ENCODE peak calls at places on chromosomes 3 and 15, in nine cellular contexts. One of them, this sample, is unnamed.

GRCh38 chr15:98893407-98893806 is 114.2 kb downstream of the PGPEP1L start:
- DNase-seq in CD8-positive, alpha-beta T cell: no peak
- DNase-seq in caudate nucleus: no peak
- DNase-seq in GM13977: no peak
- DNase-seq in NCI-H2029 treated with DMSO at 0.1 percent for 48 hours: no peak
- DNase-seq in Right ventricle myocardium inferior: no peak
- DNase-seq in astrocyte of the spinal cord: no peak
- DNase-seq in fibroblast of lung: peak
- DNase-seq in stimulated activated CD4-positive, alpha-beta T cell treated with anti-CD3 and anti-CD28 coated beads, Interleukin-15, amount 100 ng/mL, for 1 hour: no peak
- DNase-seq in this sample: no peak

GRCh38 chr15:81171286-81171685 is 25.4 kb upstream of the IL16 start:
- DNase-seq in CD8-positive, alpha-beta T cell: no peak
- DNase-seq in caudate nucleus: no peak
- DNase-seq in GM13977: no peak
- DNase-seq in NCI-H2029 treated with DMSO at 0.1 percent for 48 hours: no peak
- DNase-seq in Right ventricle myocardium inferior: no peak
- DNase-seq in astrocyte of the spinal cord: no peak
- DNase-seq in fibroblast of lung: no peak
- DNase-seq in stimulated activated CD4-positive, alpha-beta T cell treated with anti-CD3 and anti-CD28 coated beads, Interleukin-15, amount 100 ng/mL, for 1 hour: no peak
- DNase-seq in this sample: no peak

GRCh38 chr3:58434990-58435389 is 1.4 kb upstream of the PDHB start:
- DNase-seq in CD8-positive, alpha-beta T cell: no peak
- DNase-seq in caudate nucleus: no peak
- DNase-seq in GM13977: no peak
- DNase-seq in NCI-H2029 treated with DMSO at 0.1 percent for 48 hours: no peak
- DNase-seq in Right ventricle myocardium inferior: no peak
- DNase-seq in astrocyte of the spinal cord: peak
- DNase-seq in fibroblast of lung: peak
- DNase-seq in stimulated activated CD4-positive, alpha-beta T cell treated with anti-CD3 and anti-CD28 coated beads, Interleukin-15, amount 100 ng/mL, for 1 hour: no peak
- DNase-seq in this sample: no peak

GRCh38 chr3:15404767-15405166 is 22.6 kb downstream of the METTL6 start:
- DNase-seq in CD8-positive, alpha-beta T cell: no peak
- DNase-seq in caudate nucleus: no peak
- DNase-seq in GM13977: no peak
- DNase-seq in NCI-H2029 treated with DMSO at 0.1 percent for 48 hours: no peak
- DNase-seq in Right ventricle myocardium inferior: no peak
- DNase-seq in astrocyte of the spinal cord: no peak
- DNase-seq in fibroblast of lung: no peak
- DNase-seq in stimulated activated CD4-positive, alpha-beta T cell treated with anti-CD3 and anti-CD28 coated beads, Interleukin-15, amount 100 ng/mL, for 1 hour: no peak
- DNase-seq in this sample: no peak

GRCh38 chr3:42701371-42702065 is 1.1 kb downstream of the HHATL start:
- DNase-seq in CD8-positive, alpha-beta T cell: peak
- DNase-seq in caudate nucleus: peak
- DNase-seq in GM13977: peak
- DNase-seq in NCI-H2029 treated with DMSO at 0.1 percent for 48 hours: no peak
- DNase-seq in Right ventricle myocardium inferior: peak
- DNase-seq in astrocyte of the spinal cord: no peak
- DNase-seq in fibroblast of lung: peak
- DNase-seq in stimulated activated CD4-positive, alpha-beta T cell treated with anti-CD3 and anti-CD28 coated beads, Interleukin-15, amount 100 ng/mL, for 1 hour: peak
- DNase-seq in this sample: no peak

GRCh38 chr15:41169784-41170183 is 53.7 kb upstream of the INO80 start:
- DNase-seq in CD8-positive, alpha-beta T cell: no peak
- DNase-seq in caudate nucleus: no peak
- DNase-seq in GM13977: no peak
- DNase-seq in NCI-H2029 treated with DMSO at 0.1 percent for 48 hours: no peak
- DNase-seq in Right ventricle myocardium inferior: no peak
- DNase-seq in astrocyte of the spinal cord: no peak
- DNase-seq in fibroblast of lung: no peak
- DNase-seq in stimulated activated CD4-positive, alpha-beta T cell treated with anti-CD3 and anti-CD28 coated beads, Interleukin-15, amount 100 ng/mL, for 1 hour: no peak
- DNase-seq in this sample: no peak

GRCh38 chr15:99440551-99441426 is 125.0 kb upstream of the MEF2A start:
- DNase-seq in CD8-positive, alpha-beta T cell: no peak
- DNase-seq in caudate nucleus: no peak
- DNase-seq in GM13977: no peak
- DNase-seq in NCI-H2029 treated with DMSO at 0.1 percent for 48 hours: no peak
- DNase-seq in Right ventricle myocardium inferior: peak
- DNase-seq in astrocyte of the spinal cord: no peak
- DNase-seq in fibroblast of lung: no peak
- DNase-seq in stimulated activated CD4-positive, alpha-beta T cell treated with anti-CD3 and anti-CD28 coated beads, Interleukin-15, amount 100 ng/mL, for 1 hour: no peak
- DNase-seq in this sample: no peak

GRCh38 chr15:98889930-98890695 is 117.5 kb downstream of the PGPEP1L start:
- DNase-seq in CD8-positive, alpha-beta T cell: no peak
- DNase-seq in caudate nucleus: no peak
- DNase-seq in GM13977: no peak
- DNase-seq in NCI-H2029 treated with DMSO at 0.1 percent for 48 hours: no peak
- DNase-seq in Right ventricle myocardium inferior: no peak
- DNase-seq in astrocyte of the spinal cord: peak
- DNase-seq in fibroblast of lung: peak
- DNase-seq in stimulated activated CD4-positive, alpha-beta T cell treated with anti-CD3 and anti-CD28 coated beads, Interleukin-15, amount 100 ng/mL, for 1 hour: no peak
- DNase-seq in this sample: no peak

GRCh38 chr3:135147657-135148056 is 352.6 kb downstream of the EPHB1 start:
- DNase-seq in CD8-positive, alpha-beta T cell: no peak
- DNase-seq in caudate nucleus: no peak
- DNase-seq in GM13977: no peak
- DNase-seq in NCI-H2029 treated with DMSO at 0.1 percent for 48 hours: no peak
- DNase-seq in Right ventricle myocardium inferior: no peak
- DNase-seq in astrocyte of the spinal cord: no peak
- DNase-seq in fibroblast of lung: no peak
- DNase-seq in stimulated activated CD4-positive, alpha-beta T cell treated with anti-CD3 and anti-CD28 coated beads, Interleukin-15, amount 100 ng/mL, for 1 hour: no peak
- DNase-seq in this sample: no peak

GRCh38 chr3:178244653-178245384 is 291.4 kb upstream of the KCNMB2 start:
- DNase-seq in CD8-positive, alpha-beta T cell: no peak
- DNase-seq in caudate nucleus: no peak
- DNase-seq in GM13977: no peak
- DNase-seq in NCI-H2029 treated with DMSO at 0.1 percent for 48 hours: no peak
- DNase-seq in Right ventricle myocardium inferior: no peak
- DNase-seq in astrocyte of the spinal cord: no peak
- DNase-seq in fibroblast of lung: no peak
- DNase-seq in stimulated activated CD4-positive, alpha-beta T cell treated with anti-CD3 and anti-CD28 coated beads, Interleukin-15, amount 100 ng/mL, for 1 hour: no peak
- DNase-seq in this sample: no peak

GRCh38 chr15:69657626-69658025 is 205.0 kb downstream of the RPLP1 start:
- DNase-seq in CD8-positive, alpha-beta T cell: no peak
- DNase-seq in caudate nucleus: no peak
- DNase-seq in GM13977: no peak
- DNase-seq in NCI-H2029 treated with DMSO at 0.1 percent for 48 hours: no peak
- DNase-seq in Right ventricle myocardium inferior: no peak
- DNase-seq in astrocyte of the spinal cord: no peak
- DNase-seq in fibroblast of lung: no peak
- DNase-seq in stimulated activated CD4-positive, alpha-beta T cell treated with anti-CD3 and anti-CD28 coated beads, Interleukin-15, amount 100 ng/mL, for 1 hour: no peak
- DNase-seq in this sample: no peak

GRCh38 chr15:81820236-81820635 is 225.6 kb downstream of the MEX3B start:
- DNase-seq in CD8-positive, alpha-beta T cell: no peak
- DNase-seq in caudate nucleus: no peak
- DNase-seq in GM13977: no peak
- DNase-seq in NCI-H2029 treated with DMSO at 0.1 percent for 48 hours: no peak
- DNase-seq in Right ventricle myocardium inferior: no peak
- DNase-seq in astrocyte of the spinal cord: no peak
- DNase-seq in fibroblast of lung: no peak
- DNase-seq in stimulated activated CD4-positive, alpha-beta T cell treated with anti-CD3 and anti-CD28 coated beads, Interleukin-15, amount 100 ng/mL, for 1 hour: no peak
- DNase-seq in this sample: no peak

GRCh38 chr3:171348121-171348520 is 112.1 kb downstream of the TNIK start:
- DNase-seq in CD8-positive, alpha-beta T cell: no peak
- DNase-seq in caudate nucleus: no peak
- DNase-seq in GM13977: no peak
- DNase-seq in NCI-H2029 treated with DMSO at 0.1 percent for 48 hours: no peak
- DNase-seq in Right ventricle myocardium inferior: no peak
- DNase-seq in astrocyte of the spinal cord: peak
- DNase-seq in fibroblast of lung: peak
- DNase-seq in stimulated activated CD4-positive, alpha-beta T cell treated with anti-CD3 and anti-CD28 coated beads, Interleukin-15, amount 100 ng/mL, for 1 hour: no peak
- DNase-seq in this sample: no peak

GRCh38 chr15:71565636-71566160 is 244.7 kb upstream of the NR2E3 start:
- DNase-seq in CD8-positive, alpha-beta T cell: no peak
- DNase-seq in caudate nucleus: no peak
- DNase-seq in GM13977: no peak
- DNase-seq in NCI-H2029 treated with DMSO at 0.1 percent for 48 hours: no peak
- DNase-seq in Right ventricle myocardium inferior: no peak
- DNase-seq in astrocyte of the spinal cord: peak
- DNase-seq in fibroblast of lung: no peak
- DNase-seq in stimulated activated CD4-positive, alpha-beta T cell treated with anti-CD3 and anti-CD28 coated beads, Interleukin-15, amount 100 ng/mL, for 1 hour: no peak
- DNase-seq in this sample: no peak

This sample was measured in GM12864.